ENCODE peak calls at places on chromosomes 7 and 10, in six cellular contexts. One of them, this sample, is unnamed.

GRCh38 chr7:74256446-74257408 is 2.5 kb upstream of the RFC2 start:
- DNase-seq in endothelial cell of umbilical vein: peak
- DNase-seq in type B pancreatic cell: no peak
- DNase-seq in brain microvascular endothelial cell: peak
- DNase-seq in cardiac fibroblast: peak
- DNase-seq in spleen: no peak
- DNase-seq in this sample: peak

GRCh38 chr10:4068255-4069028 is 283.4 kb upstream of the KLF6 start:
- DNase-seq in endothelial cell of umbilical vein: no peak
- DNase-seq in type B pancreatic cell: no peak
- DNase-seq in brain microvascular endothelial cell: no peak
- DNase-seq in cardiac fibroblast: no peak
- DNase-seq in spleen: no peak
- DNase-seq in this sample: no peak

GRCh38 chr10:110872145-110872983 is 636 bp downstream of the PDCD4 start:
- DNase-seq in endothelial cell of umbilical vein: peak
- DNase-seq in type B pancreatic cell: peak
- DNase-seq in brain microvascular endothelial cell: peak
- DNase-seq in cardiac fibroblast: peak
- DNase-seq in spleen: peak
- DNase-seq in this sample: peak

GRCh38 chr7:141551773-141552162 is 558 bp downstream of the AGK start:
- DNase-seq in endothelial cell of umbilical vein: no peak
- DNase-seq in type B pancreatic cell: no peak
- DNase-seq in brain microvascular endothelial cell: no peak
- DNase-seq in cardiac fibroblast: no peak
- DNase-seq in spleen: no peak
- DNase-seq in this sample: no peak

GRCh38 chr10:80454526-80455460 is 683 bp downstream of the TSPAN14 start:
- DNase-seq in endothelial cell of umbilical vein: peak
- DNase-seq in type B pancreatic cell: no peak
- DNase-seq in brain microvascular endothelial cell: no peak
- DNase-seq in cardiac fibroblast: no peak
- DNase-seq in spleen: peak
- DNase-seq in this sample: peak

GRCh38 chr7:133742709-133743538 is 384.2 kb upstream of the LRGUK start:
- DNase-seq in endothelial cell of umbilical vein: peak
- DNase-seq in type B pancreatic cell: no peak
- DNase-seq in brain microvascular endothelial cell: peak
- DNase-seq in cardiac fibroblast: peak
- DNase-seq in spleen: no peak
- DNase-seq in this sample: peak

GRCh38 chr10:26361351-26361750 is 76.8 kb upstream of the APBB1IP start:
- DNase-seq in endothelial cell of umbilical vein: no peak
- DNase-seq in type B pancreatic cell: no peak
- DNase-seq in brain microvascular endothelial cell: no peak
- DNase-seq in cardiac fibroblast: no peak
- DNase-seq in spleen: no peak
- DNase-seq in this sample: no peak

GRCh38 chr7:34759477-34760125 is 101.6 kb downstream of the NPSR1 start:
- DNase-seq in endothelial cell of umbilical vein: peak
- DNase-seq in type B pancreatic cell: no peak
- DNase-seq in brain microvascular endothelial cell: peak
- DNase-seq in cardiac fibroblast: peak
- DNase-seq in spleen: no peak
- DNase-seq in this sample: peak

GRCh38 chr7:158676171-158676840 is 28.3 kb downstream of the NCAPG2 start:
- DNase-seq in endothelial cell of umbilical vein: no peak
- DNase-seq in type B pancreatic cell: no peak
- DNase-seq in brain microvascular endothelial cell: peak
- DNase-seq in cardiac fibroblast: peak
- DNase-seq in spleen: no peak
- DNase-seq in this sample: peak

GRCh38 chr7:47611045-47611511 is 29.2 kb upstream of the TNS3 start:
- DNase-seq in endothelial cell of umbilical vein: no peak
- DNase-seq in type B pancreatic cell: no peak
- DNase-seq in brain microvascular endothelial cell: no peak
- DNase-seq in cardiac fibroblast: no peak
- DNase-seq in spleen: no peak
- DNase-seq in this sample: no peak

GRCh38 chr10:100163704-100164621 is 21.9 kb downstream of the ERLIN1 start:
- DNase-seq in endothelial cell of umbilical vein: no peak
- DNase-seq in type B pancreatic cell: no peak
- DNase-seq in brain microvascular endothelial cell: no peak
- DNase-seq in cardiac fibroblast: peak
- DNase-seq in spleen: no peak
- DNase-seq in this sample: no peak

GRCh38 chr7:101817031-101817929 is at the start of gene CUX1:
- DNase-seq in endothelial cell of umbilical vein: no peak
- DNase-seq in type B pancreatic cell: no peak
- DNase-seq in brain microvascular endothelial cell: no peak
- DNase-seq in cardiac fibroblast: no peak
- DNase-seq in spleen: peak
- DNase-seq in this sample: no peak

GRCh38 chr10:17410907-17411306 is 43.5 kb downstream of the ST8SIA6 start:
- DNase-seq in endothelial cell of umbilical vein: no peak
- DNase-seq in type B pancreatic cell: no peak
- DNase-seq in brain microvascular endothelial cell: no peak
- DNase-seq in cardiac fibroblast: no peak
- DNase-seq in spleen: no peak
- DNase-seq in this sample: no peak

GRCh38 chr7:45246339-45246738 is 88.7 kb downstream of the RAMP3 start:
- DNase-seq in endothelial cell of umbilical vein: no peak
- DNase-seq in type B pancreatic cell: no peak
- DNase-seq in brain microvascular endothelial cell: no peak
- DNase-seq in cardiac fibroblast: no peak
- DNase-seq in spleen: no peak
- DNase-seq in this sample: no peak

GRCh38 chr10:100192350-100192749 is 6.5 kb upstream of the ERLIN1 start:
- DNase-seq in endothelial cell of umbilical vein: no peak
- DNase-seq in type B pancreatic cell: no peak
- DNase-seq in brain microvascular endothelial cell: no peak
- DNase-seq in cardiac fibroblast: no peak
- DNase-seq in spleen: no peak
- DNase-seq in this sample: no peak

GRCh38 chr10:110413903-110414562 is 83.7 kb upstream of the DUSP5 start:
- DNase-seq in endothelial cell of umbilical vein: no peak
- DNase-seq in type B pancreatic cell: no peak
- DNase-seq in brain microvascular endothelial cell: no peak
- DNase-seq in cardiac fibroblast: peak
- DNase-seq in spleen: no peak
- DNase-seq in this sample: peak

GRCh38 chr7:1922870-1923236 is 252.8 kb downstream of the ELFN1 start:
- DNase-seq in endothelial cell of umbilical vein: no peak
- DNase-seq in type B pancreatic cell: no peak
- DNase-seq in brain microvascular endothelial cell: no peak
- DNase-seq in cardiac fibroblast: no peak
- DNase-seq in spleen: no peak
- DNase-seq in this sample: peak
- TF ChIP-seq CTCF in endothelial cell of umbilical vein: no peak
- TF ChIP-seq CTCF in type B pancreatic cell: no peak
- TF ChIP-seq CTCF in brain microvascular endothelial cell: peak
- TF ChIP-seq CTCF in cardiac fibroblast: peak
- TF ChIP-seq CTCF in spleen: no peak
- TF ChIP-seq CTCF in this sample: peak

GRCh38 chr7:124101173-124101768 is 68.4 kb upstream of the TMEM229A start:
- DNase-seq in endothelial cell of umbilical vein: peak
- DNase-seq in type B pancreatic cell: no peak
- DNase-seq in brain microvascular endothelial cell: no peak
- DNase-seq in cardiac fibroblast: peak
- DNase-seq in spleen: no peak
- DNase-seq in this sample: no peak
- TF ChIP-seq CTCF in endothelial cell of umbilical vein: peak
- TF ChIP-seq CTCF in type B pancreatic cell: peak
- TF ChIP-seq CTCF in brain microvascular endothelial cell: peak
- TF ChIP-seq CTCF in cardiac fibroblast: peak
- TF ChIP-seq CTCF in spleen: no peak
- TF ChIP-seq CTCF in this sample: no peak

DNA sequence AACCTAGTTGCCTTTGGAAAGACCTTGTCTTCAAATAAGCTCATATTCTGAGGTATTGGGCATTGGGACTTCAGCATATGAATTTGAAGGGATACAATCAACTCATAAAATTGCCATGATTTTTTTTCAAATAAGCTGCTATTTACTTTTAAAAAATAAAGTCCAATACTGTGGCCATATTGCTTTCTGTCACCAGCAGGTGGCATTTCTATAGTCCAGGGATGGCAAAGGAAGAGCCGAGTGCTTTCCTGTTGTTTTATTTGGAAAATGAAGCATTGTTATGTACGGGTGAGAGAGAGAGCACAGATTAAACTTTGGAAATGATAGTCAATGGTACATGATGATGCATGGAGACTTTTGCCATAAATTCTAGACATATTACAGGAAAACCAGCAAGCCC is 104.1 kb upstream of the DPP6 start:
- DNase-seq in endothelial cell of umbilical vein: no peak
- DNase-seq in type B pancreatic cell: no peak
- DNase-seq in brain microvascular endothelial cell: no peak
- DNase-seq in cardiac fibroblast: no peak
- DNase-seq in spleen: no peak
- DNase-seq in this sample: no peak
- TF ChIP-seq CTCF in endothelial cell of umbilical vein: no peak
- TF ChIP-seq CTCF in type B pancreatic cell: no peak
- TF ChIP-seq CTCF in brain microvascular endothelial cell: no peak
- TF ChIP-seq CTCF in cardiac fibroblast: no peak
- TF ChIP-seq CTCF in spleen: no peak
- TF ChIP-seq CTCF in this sample: no peak

GRCh38 chr7:100483101-100483727 is 513 bp upstream of the NYAP1 start:
- DNase-seq in endothelial cell of umbilical vein: peak
- DNase-seq in type B pancreatic cell: peak
- DNase-seq in brain microvascular endothelial cell: peak
- DNase-seq in cardiac fibroblast: peak
- DNase-seq in spleen: peak
- DNase-seq in this sample: peak
- TF ChIP-seq CTCF in endothelial cell of umbilical vein: peak
- TF ChIP-seq CTCF in type B pancreatic cell: peak
- TF ChIP-seq CTCF in brain microvascular endothelial cell: peak
- TF ChIP-seq CTCF in cardiac fibroblast: peak
- TF ChIP-seq CTCF in spleen: peak
- TF ChIP-seq CTCF in this sample: peak

DNA sequence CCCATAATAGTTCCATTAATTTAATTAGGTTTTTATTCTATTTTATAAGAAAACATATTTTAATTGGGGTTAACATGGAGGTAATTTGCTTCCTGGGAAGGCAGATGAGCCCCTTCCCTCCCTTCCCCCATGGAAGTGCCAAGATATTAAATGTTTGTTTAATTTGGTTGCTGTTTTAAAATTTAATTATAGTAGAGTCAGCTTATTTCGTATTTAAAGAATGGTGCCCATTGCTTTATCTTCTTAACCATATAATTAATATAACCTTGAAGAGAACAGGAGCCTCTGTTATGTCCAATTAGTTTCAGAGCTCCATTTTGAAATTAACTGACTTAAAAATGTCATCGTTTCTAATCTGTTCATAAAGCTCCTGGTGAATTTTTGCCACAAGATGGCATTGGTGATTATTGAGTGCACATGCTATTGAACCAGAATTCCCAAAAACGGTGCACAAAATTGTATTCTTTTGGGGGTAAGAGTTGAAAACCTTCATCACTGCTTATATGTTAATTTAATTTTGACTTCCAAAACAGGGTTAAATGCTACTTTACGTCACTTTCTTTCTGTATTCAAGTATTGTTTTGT is 26.0 kb downstream of the KLHDC10 start:
- DNase-seq in endothelial cell of umbilical vein: no peak
- DNase-seq in type B pancreatic cell: no peak
- DNase-seq in brain microvascular endothelial cell: no peak
- DNase-seq in cardiac fibroblast: no peak
- DNase-seq in spleen: no peak
- DNase-seq in this sample: peak
- TF ChIP-seq CTCF in endothelial cell of umbilical vein: no peak
- TF ChIP-seq CTCF in type B pancreatic cell: peak
- TF ChIP-seq CTCF in brain microvascular endothelial cell: peak
- TF ChIP-seq CTCF in cardiac fibroblast: no peak
- TF ChIP-seq CTCF in spleen: no peak
- TF ChIP-seq CTCF in this sample: peak

GRCh38 chr10:90856964-90857634 is 740 bp downstream of the HTR7 start:
- DNase-seq in endothelial cell of umbilical vein: no peak
- DNase-seq in type B pancreatic cell: no peak
- DNase-seq in brain microvascular endothelial cell: no peak
- DNase-seq in cardiac fibroblast: no peak
- DNase-seq in spleen: peak
- DNase-seq in this sample: no peak

GRCh38 chr10:90859321-90859751 is 1.5 kb upstream of the HTR7 start:
- DNase-seq in endothelial cell of umbilical vein: peak
- DNase-seq in type B pancreatic cell: no peak
- DNase-seq in brain microvascular endothelial cell: peak
- DNase-seq in cardiac fibroblast: peak
- DNase-seq in spleen: no peak
- DNase-seq in this sample: peak

GRCh38 chr10:90856261-90856660 is 1.6 kb downstream of the HTR7 start:
- DNase-seq in endothelial cell of umbilical vein: no peak
- DNase-seq in type B pancreatic cell: no peak
- DNase-seq in brain microvascular endothelial cell: no peak
- DNase-seq in cardiac fibroblast: peak
- DNase-seq in spleen: no peak
- DNase-seq in this sample: no peak

GRCh38 chr10:90858489-90858968 is 690 bp upstream of the HTR7 start:
- DNase-seq in endothelial cell of umbilical vein: no peak
- DNase-seq in type B pancreatic cell: no peak
- DNase-seq in brain microvascular endothelial cell: no peak
- DNase-seq in cardiac fibroblast: no peak
- DNase-seq in spleen: no peak
- DNase-seq in this sample: no peak

GRCh38 chr10:90857635-90858488 is at the start of gene HTR7:
- DNase-seq in endothelial cell of umbilical vein: peak
- DNase-seq in type B pancreatic cell: peak
- DNase-seq in brain microvascular endothelial cell: peak
- DNase-seq in cardiac fibroblast: peak
- DNase-seq in spleen: peak
- DNase-seq in this sample: peak
- TF ChIP-seq CTCF in endothelial cell of umbilical vein: peak
- TF ChIP-seq CTCF in type B pancreatic cell: peak
- TF ChIP-seq CTCF in brain microvascular endothelial cell: peak
- TF ChIP-seq CTCF in cardiac fibroblast: peak
- TF ChIP-seq CTCF in spleen: no peak
- TF ChIP-seq CTCF in this sample: peak

GRCh38 chr10:25082276-25083204 is 66.1 kb downstream of the THNSL1 start:
- DNase-seq in endothelial cell of umbilical vein: no peak
- DNase-seq in type B pancreatic cell: no peak
- DNase-seq in brain microvascular endothelial cell: no peak
- DNase-seq in cardiac fibroblast: no peak
- DNase-seq in spleen: no peak
- DNase-seq in this sample: no peak
- TF ChIP-seq CTCF in endothelial cell of umbilical vein: no peak
- TF ChIP-seq CTCF in type B pancreatic cell: no peak
- TF ChIP-seq CTCF in brain microvascular endothelial cell: no peak
- TF ChIP-seq CTCF in cardiac fibroblast: no peak
- TF ChIP-seq CTCF in spleen: no peak
- TF ChIP-seq CTCF in this sample: no peak

DNA sequence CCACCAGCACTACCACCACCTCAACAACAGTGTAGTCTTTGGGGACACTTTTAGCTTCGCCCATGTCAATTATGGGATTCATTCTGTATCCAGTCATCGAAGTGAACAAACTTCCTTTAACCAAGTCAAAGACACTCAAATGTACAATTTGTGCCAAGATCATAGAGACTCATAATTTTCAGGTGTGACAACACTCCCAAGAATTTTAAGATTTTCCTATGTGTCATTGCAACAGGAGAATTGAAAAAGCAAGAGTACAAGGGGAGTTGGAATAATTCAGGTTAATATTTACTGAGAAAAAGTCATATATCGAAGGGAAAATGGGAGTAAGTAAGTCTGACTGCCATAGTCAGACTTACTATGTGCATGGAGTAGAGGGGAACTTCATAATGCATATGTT is 26.2 kb downstream of the PON1 start:
- DNase-seq in endothelial cell of umbilical vein: no peak
- DNase-seq in type B pancreatic cell: no peak
- DNase-seq in brain microvascular endothelial cell: no peak
- DNase-seq in cardiac fibroblast: no peak
- DNase-seq in spleen: no peak
- DNase-seq in this sample: no peak
- TF ChIP-seq CTCF in endothelial cell of umbilical vein: no peak
- TF ChIP-seq CTCF in type B pancreatic cell: no peak
- TF ChIP-seq CTCF in brain microvascular endothelial cell: no peak
- TF ChIP-seq CTCF in cardiac fibroblast: no peak
- TF ChIP-seq CTCF in spleen: no peak
- TF ChIP-seq CTCF in this sample: no peak